ENCODE peak calls at places on chromosomes 16 and 17, in four cellular contexts. J, S, H and M are unnamed samples.

GRCh38 chr17:4331614-4332013 is 34.9 kb downstream of the UBE2G1 start:
- DNase-seq in S (no peak), J (no peak), H (no peak), M (no peak)

GRCh38 chr17:8776861-8777260 is 18.5 kb upstream of the SPDYE4 start:
- DNase-seq in H (no peak), S (no peak), J (no peak), M (no peak)

GRCh38 chr16:8866884-8867482 is 1.8 kb downstream of the CARHSP1 start:
- DNase-seq in J (peak; percentile 31), S (no peak), H (no peak), M (no peak)

GRCh38 chr16:10938321-10938720 is 3.9 kb downstream of the DEXI start:
- DNase-seq in J (no peak), H (no peak), S (no peak), M (no peak)

GRCh38 chr16:88758227-88758943 is 26.6 kb downstream of the PIEZO1 start:
- DNase-seq in J (peak; percentile 35), H (no peak), S (no peak), M (no peak)

GRCh38 chr16:64392456-64392855 is 729.4 kb downstream of the CDH11 start:
- DNase-seq in H (no peak), J (peak; percentile 15), S (no peak), M (no peak)

GRCh38 chr16:66568355-66568754 is 2.1 kb downstream of the CMTM1 start:
- DNase-seq in J (peak; percentile 43), S (no peak), H (no peak), M (no peak)

GRCh38 chr17:57032343-57032742 is 52.7 kb upstream of the AKAP1 start:
- DNase-seq in S (peak; percentile 62), J (no peak), H (peak; percentile 35), M (no peak)